ENCODE peak calls at places on chromosomes 1 and 21, in nine cellular contexts. E is H9, M is astrocyte, F is IMR-90, J is Peyer's patch, I is neural progenitor cell, S is cardiac muscle cell, H is heart right ventricle, P is HCT116. G is an unnamed sample.

GRCh38 chr1:89363196-89363595 is 663 bp upstream of the GBP6 start:
- DNase-seq in E (no peak), M (peak), F (peak), J (no peak), I (no peak), S (peak), H (no peak), P (no peak), G (peak)

GRCh38 chr21:37855568-37856391 is 60.5 kb downstream of the KCNJ6 start:
- DNase-seq in E (no peak), M (peak), F (peak), J (no peak), I (peak), S (peak), H (no peak), P (no peak), G (no peak)

GRCh38 chr1:160997323-160998038 is 23.5 kb downstream of the F11R start:
- DNase-seq in E (peak), M (peak), F (peak), J (peak), I (peak), S (peak), H (peak), P (peak), G (peak)

GRCh38 chr1:51671527-51672325 is 54.8 kb downstream of the OSBPL9 start:
- DNase-seq in E (no peak), M (peak), F (peak), J (no peak), I (no peak), S (peak), H (no peak), P (no peak), G (no peak)

GRCh38 chr1:110336300-110337039 is 2.7 kb upstream of the RBM15 start:
- DNase-seq in E (no peak), M (no peak), F (no peak), J (peak), I (no peak), S (no peak), H (peak), P (peak), G (peak)

GRCh38 chr1:221230605-221231004 is 351.4 kb downstream of the HLX start:
- DNase-seq in E (no peak), M (peak), F (peak), J (no peak), I (no peak), S (no peak), H (peak), P (no peak), G (no peak)

GRCh38 chr1:116226017-116226416 is 114.8 kb downstream of the MAB21L3 start:
- DNase-seq in E (no peak), M (no peak), F (no peak), J (no peak), I (no peak), S (no peak), H (no peak), P (no peak), G (no peak)

GRCh38 chr1:179327679-179328078 is 34.1 kb downstream of the SOAT1 start:
- DNase-seq in E (no peak), M (no peak), F (no peak), J (no peak), I (no peak), S (peak), H (no peak), P (no peak), G (no peak)

GRCh38 chr1:216389774-216390173 is 33.5 kb downstream of the USH2A start:
- DNase-seq in E (no peak), M (no peak), F (no peak), J (no peak), I (no peak), S (no peak), H (no peak), P (no peak), G (no peak)

GRCh38 chr1:7299329-7299799 is 471.7 kb upstream of the VAMP3 start:
- DNase-seq in E (no peak), M (peak), F (peak), J (peak), I (peak), S (peak), H (peak), P (peak), G (peak)

GRCh38 chr21:16186742-16187141 is 457.0 kb downstream of the USP25 start:
- DNase-seq in E (no peak), M (peak), F (peak), J (no peak), I (no peak), S (peak), H (no peak), P (no peak), G (no peak)

GRCh38 chr1:167489581-167490340 is 28.6 kb downstream of the CD247 start:
- DNase-seq in E (peak), M (no peak), F (no peak), J (peak), I (peak), S (no peak), H (no peak), P (no peak), G (no peak)

GRCh38 chr1:66775646-66776045 is 23.4 kb downstream of the DYNLT5 start:
- DNase-seq in E (no peak), M (no peak), F (no peak), J (no peak), I (no peak), S (no peak), H (no peak), P (no peak), G (no peak)

GRCh38 chr1:172431721-172432192 is 11.3 kb downstream of the C1orf105 start:
- DNase-seq in E (peak), M (no peak), F (no peak), J (peak), I (no peak), S (no peak), H (no peak), P (no peak), G (peak)

GRCh38 chr1:50873458-50874187 is 86.4 kb downstream of the FAF1 start:
- DNase-seq in E (peak), M (peak), F (peak), J (peak), I (peak), S (peak), H (peak), P (peak), G (peak)

GRCh38 chr1:41791667-41792484 is 126.8 kb downstream of the HIVEP3 start:
- DNase-seq in E (no peak), M (no peak), F (no peak), J (no peak), I (no peak), S (no peak), H (no peak), P (no peak), G (no peak)

GRCh38 chr1:226549937-226550670 is 1.5 kb downstream of the STUM start:
- DNase-seq in E (peak), M (no peak), F (no peak), J (peak), I (peak), S (no peak), H (peak), P (peak), G (no peak)

GRCh38 chr1:938088-938683 is 14.5 kb downstream of the SAMD11 start:
- DNase-seq in E (no peak), M (no peak), F (peak), J (no peak), I (no peak), S (peak), H (no peak), P (no peak), G (no peak)

GRCh38 chr1:218823291-218823900 is 350.3 kb upstream of the LYPLAL1 start:
- DNase-seq in E (no peak), M (peak), F (peak), J (no peak), I (no peak), S (peak), H (no peak), P (peak), G (peak)

GRCh38 chr1:247216246-247216645 is 39.6 kb upstream of the VN1R5 start:
- DNase-seq in E (no peak), M (no peak), F (no peak), J (no peak), I (no peak), S (no peak), H (no peak), P (no peak), G (no peak)

GRCh38 chr1:68151690-68152089 is 80.6 kb downstream of the WLS start:
- DNase-seq in E (no peak), M (no peak), F (no peak), J (no peak), I (no peak), S (no peak), H (no peak), P (no peak), G (no peak)

GRCh38 chr1:192609110-192610079 is 26.6 kb upstream of the RGS13 start:
- DNase-seq in E (no peak), M (no peak), F (no peak), J (peak), I (no peak), S (no peak), H (peak), P (no peak), G (no peak)

GRCh38 chr1:983736-984475 is 2.0 kb upstream of the PERM1 start:
- DNase-seq in E (no peak), M (no peak), F (no peak), J (peak), I (peak), S (peak), H (peak), P (no peak), G (no peak)

GRCh38 chr1:56477164-56478111 is 101.9 kb downstream of the PLPP3 start:
- DNase-seq in E (peak), M (peak), F (peak), J (peak), I (peak), S (peak), H (peak), P (no peak), G (no peak)

GRCh38 chr21:46477765-46478164 is 19.1 kb downstream of the DIP2A start:
- DNase-seq in E (no peak), M (peak), F (peak), J (no peak), I (no peak), S (peak), H (no peak), P (no peak), G (peak)

GRCh38 chr21:37532868-37533780 is 166.6 kb downstream of the DYRK1A start:
- DNase-seq in E (no peak), M (peak), F (peak), J (no peak), I (no peak), S (no peak), H (no peak), P (peak), G (peak)

GRCh38 chr1:107678993-107679392 is 286.0 kb downstream of the VAV3 start:
- DNase-seq in E (no peak), M (no peak), F (no peak), J (no peak), I (no peak), S (no peak), H (no peak), P (no peak), G (no peak)

GRCh38 chr1:33295450-33296081 is 25.3 kb downstream of the A3GALT2 start:
- DNase-seq in E (peak), M (peak), F (peak), J (peak), I (peak), S (peak), H (peak), P (peak), G (peak)

GRCh38 chr1:181746224-181746623 is 262.9 kb downstream of the CACNA1E start:
- DNase-seq in E (no peak), M (no peak), F (no peak), J (no peak), I (no peak), S (no peak), H (no peak), P (no peak), G (peak)

GRCh38 chr21:45386728-45387371 is 18.1 kb upstream of the COL18A1 start:
- DNase-seq in E (no peak), M (peak), F (peak), J (no peak), I (no peak), S (peak), H (peak), P (no peak), G (peak)

GRCh38 chr1:243525085-243525487 is 269.2 kb downstream of the SDCCAG8 start:
- DNase-seq in E (no peak), M (peak), F (peak), J (no peak), I (no peak), S (peak), H (no peak), P (no peak), G (peak)

GRCh38 chr1:21933397-21934248 is 3.5 kb downstream of the HSPG2 start:
- DNase-seq in E (peak), M (peak), F (no peak), J (peak), I (no peak), S (peak), H (peak), P (no peak), G (peak)

GRCh38 chr1:158112994-158113758 is 67.5 kb upstream of the CD1D start:
- DNase-seq in E (peak), M (no peak), F (peak), J (peak), I (peak), S (peak), H (no peak), P (no peak), G (no peak)

GRCh38 chr1:206708882-206709281 is 24.2 kb downstream of the MAPKAPK2 start:
- DNase-seq in E (no peak), M (no peak), F (no peak), J (no peak), I (no peak), S (peak), H (no peak), P (no peak), G (no peak)

GRCh38 chr1:206708058-206708457 is 23.4 kb downstream of the MAPKAPK2 start:
- DNase-seq in E (no peak), M (no peak), F (no peak), J (peak), I (no peak), S (no peak), H (no peak), P (no peak), G (no peak)

GRCh38 chr1:206710457-206710823 is 25.7 kb downstream of the MAPKAPK2 start:
- DNase-seq in E (no peak), M (no peak), F (no peak), J (no peak), I (no peak), S (no peak), H (no peak), P (no peak), G (no peak)

GRCh38 chr1:206709322-206709721 is 24.6 kb downstream of the MAPKAPK2 start:
- DNase-seq in E (no peak), M (no peak), F (no peak), J (no peak), I (no peak), S (no peak), H (no peak), P (no peak), G (no peak)

GRCh38 chr1:206709772-206710456 is 25.2 kb downstream of the MAPKAPK2 start:
- DNase-seq in E (no peak), M (no peak), F (peak), J (no peak), I (no peak), S (no peak), H (no peak), P (no peak), G (peak)
- H3K27ac ChIP-seq in E (no peak), M (no peak), F (no peak), J (no peak), I (no peak), S (peak), H (no peak), P (no peak), G (peak)

GRCh38 chr1:170927955-170928850 is 7.1 kb upstream of the MROH9 start:
- DNase-seq in E (no peak), M (peak), F (no peak), J (no peak), I (no peak), S (peak), H (no peak), P (no peak), G (peak)
- TF ChIP-seq CTCF in E (peak), M (no peak), F (no peak), J (no peak), I (peak), S (no peak), H (no peak), P (peak), G (peak)

GRCh38 chr1:214551436-214552173 is at the start of gene PTPN14:
- DNase-seq in E (peak), M (peak), F (peak), J (peak), I (peak), S (peak), H (peak), P (peak), G (peak)
- H3K27ac ChIP-seq in E (peak), M (peak), F (peak), J (peak), I (peak), S (peak), H (peak), P (peak), G (peak)

DNA sequence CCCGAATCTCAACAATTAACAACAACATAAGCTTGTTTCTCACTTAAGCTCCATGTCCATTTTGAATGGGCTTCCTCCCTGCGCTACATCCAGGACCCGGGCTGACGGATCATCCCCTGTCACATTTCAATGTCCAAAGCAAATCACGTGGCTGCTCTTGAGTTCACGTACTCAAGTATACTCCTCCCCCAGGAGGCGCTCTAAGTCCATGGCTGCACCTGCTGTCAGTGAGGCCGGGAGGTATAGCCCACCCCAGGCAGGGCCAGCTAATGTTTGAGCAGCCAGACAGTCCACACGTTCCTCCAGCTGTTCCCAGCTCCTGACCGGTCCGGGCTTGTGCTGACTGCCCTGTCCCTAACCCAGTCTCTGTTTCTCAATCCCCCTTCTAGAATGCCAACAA is 220.8 kb downstream of the SLC35F3 start:
- DNase-seq in E (peak), M (peak), F (peak), J (no peak), I (peak), S (no peak), H (no peak), P (no peak), G (no peak)
- TF ChIP-seq CTCF in E (peak), M (peak), F (peak), J (no peak), I (peak), S (peak), H (no peak), P (peak), G (peak)

GRCh38 chr21:32317726-32318125 is 19.1 kb downstream of the MRAP start:
- DNase-seq in E (no peak), M (no peak), F (no peak), J (no peak), I (no peak), S (no peak), H (no peak), P (no peak), G (no peak)
- H3K27ac ChIP-seq in E (no peak), M (no peak), F (no peak), J (no peak), I (no peak), S (no peak), H (no peak), P (no peak), G (no peak)

GRCh38 chr1:150562384-150563339 is 13.5 kb downstream of the ADAMTSL4 start:
- DNase-seq in E (peak), M (no peak), F (no peak), J (peak), I (peak), S (no peak), H (no peak), P (no peak), G (no peak)

GRCh38 chr1:150566589-150567340 is 12.6 kb downstream of the MCL1 start:
- DNase-seq in E (no peak), M (no peak), F (no peak), J (peak), I (no peak), S (no peak), H (no peak), P (no peak), G (no peak)

GRCh38 chr1:150561830-150562367 is 12.7 kb downstream of the ADAMTSL4 start:
- DNase-seq in E (peak), M (peak), F (peak), J (peak), I (peak), S (peak), H (peak), P (peak), G (peak)

GRCh38 chr1:150563340-150564038 is 14.3 kb downstream of the ADAMTSL4 start:
- DNase-seq in E (no peak), M (no peak), F (peak), J (peak), I (no peak), S (peak), H (no peak), P (no peak), G (peak)

DNA sequence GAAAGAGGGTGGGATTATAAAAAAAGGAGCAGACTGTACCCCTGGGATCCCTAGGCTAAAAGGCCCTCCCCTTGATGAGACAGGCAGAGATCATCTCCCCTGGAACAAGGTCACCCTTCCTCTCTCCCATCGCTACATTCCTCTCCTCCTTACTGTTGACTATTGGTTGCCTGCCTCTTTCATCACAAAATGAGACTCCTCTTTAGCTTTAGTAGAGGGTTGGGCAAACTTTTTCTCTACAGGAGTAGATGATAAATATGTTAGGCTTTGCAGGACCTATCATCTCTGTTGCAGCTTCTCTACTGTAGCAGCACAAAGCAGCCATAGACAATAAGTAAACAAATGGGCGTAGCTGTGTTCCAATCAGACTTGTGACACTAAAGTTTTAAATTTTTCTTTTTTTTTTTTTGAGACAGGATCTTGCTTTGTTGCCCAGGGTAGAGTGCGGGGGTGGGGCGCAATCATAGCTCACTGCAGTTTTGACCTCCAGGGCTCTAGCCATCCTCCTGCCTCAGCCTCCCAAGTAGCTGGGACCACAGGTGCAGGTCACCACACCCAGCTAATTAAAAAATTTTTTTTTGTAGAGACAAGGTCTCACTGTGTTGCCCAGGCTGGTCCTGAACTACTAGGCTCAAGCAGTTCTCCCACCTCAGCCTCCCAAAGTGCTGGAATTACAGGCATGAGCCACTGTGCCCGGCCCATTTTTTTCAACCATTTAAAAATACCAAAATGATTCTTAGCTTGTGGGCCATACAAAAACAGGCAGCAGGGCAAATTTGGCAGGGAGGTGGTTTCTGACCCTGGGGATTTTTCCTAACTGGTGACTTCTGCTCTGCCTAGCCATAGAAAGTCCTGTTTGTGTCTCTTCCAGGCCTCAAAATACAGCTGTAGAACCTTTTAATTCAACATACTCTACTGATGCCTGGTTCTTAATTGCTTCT is 15.1 kb downstream of the MCL1 start:
- DNase-seq in E (no peak), M (no peak), F (no peak), J (peak), I (no peak), S (peak), H (no peak), P (no peak), G (peak)
- TF ChIP-seq CTCF in E (no peak), M (no peak), F (no peak), J (no peak), I (no peak), S (no peak), H (no peak), P (no peak), G (no peak)

GRCh38 chr21:44087426-44088400 is 19.5 kb upstream of the PWP2 start:
- DNase-seq in E (no peak), M (no peak), F (no peak), J (peak), I (no peak), S (no peak), H (no peak), P (no peak), G (no peak)

GRCh38 chr21:44090332-44090731 is 16.9 kb upstream of the PWP2 start:
- DNase-seq in E (no peak), M (no peak), F (no peak), J (peak), I (no peak), S (no peak), H (no peak), P (no peak), G (no peak)

GRCh38 chr21:44089001-44089911 is 17.9 kb upstream of the PWP2 start:
- DNase-seq in E (no peak), M (no peak), F (no peak), J (peak), I (no peak), S (no peak), H (no peak), P (no peak), G (no peak)

GRCh38 chr21:44086636-44087425 is 20.4 kb upstream of the PWP2 start:
- DNase-seq in E (no peak), M (no peak), F (no peak), J (peak), I (no peak), S (no peak), H (no peak), P (no peak), G (no peak)

GRCh38 chr21:44088401-44088780 is 18.8 kb upstream of the PWP2 start:
- DNase-seq in E (no peak), M (no peak), F (no peak), J (peak), I (no peak), S (no peak), H (no peak), P (no peak), G (no peak)
- H3K27ac ChIP-seq in E (no peak), M (no peak), F (no peak), J (peak), I (no peak), S (no peak), H (no peak), P (no peak), G (no peak)